ENCODE peak calls at places on chromosomes 4 and X, in six cellular contexts. T is neuronal stem cell, J is NCI-H82, R is left colon, X is AG09319, F is astrocyte of the cerebellum. K is an unnamed sample.

GRCh38 chr4:13705521-13706035 is 78.1 kb upstream of the BOD1L1 start:
- DNase-seq in J (peak; percentile 32), X (no peak), R (peak; percentile 73), F (no peak), T (no peak), K (no peak)

GRCh38 chrX:20228245-20228644 is 38.5 kb downstream of the RPS6KA3 start:
- DNase-seq in R (no peak), J (no peak), T (no peak), F (no peak), X (no peak), K (no peak)

GRCh38 chrX:68084765-68085164 is 348.5 kb downstream of the OPHN1 start:
- DNase-seq in R (no peak), T (no peak), X (no peak), F (no peak), J (no peak), K (no peak)

GRCh38 chr4:151045907-151046306 is 30.8 kb upstream of the LRBA start:
- DNase-seq in J (peak; percentile 29), F (no peak), T (no peak), R (no peak), X (no peak), K (no peak)

GRCh38 chr4:15809473-15809872 is 31.3 kb downstream of the CD38 start:
- DNase-seq in R (no peak), F (no peak), X (no peak), J (no peak), T (no peak), K (no peak)

GRCh38 chr4:15150636-15151432 is 148.6 kb downstream of the CPEB2 start:
- DNase-seq in T (no peak), J (no peak), X (no peak), R (no peak), F (no peak), K (no peak)

GRCh38 chrX:135435139-135435922 is 13.6 kb downstream of the SMIM10L2A start:
- DNase-seq in R (no peak), T (no peak), X (no peak), J (no peak), F (no peak), K (no peak)

GRCh38 chr4:125268065-125268755 is 46.5 kb upstream of the FAT4 start:
- DNase-seq in J (no peak), X (peak; percentile 43), R (no peak), F (no peak), T (no peak), K (no peak)

GRCh38 chr4:71300964-71301363 is 37.9 kb upstream of the SLC4A4 start:
- DNase-seq in X (no peak), F (no peak), R (no peak), J (no peak), T (no peak), K (peak; percentile 57)

GRCh38 chr4:139078926-139079325 is 63.3 kb downstream of the NOCT start:
- DNase-seq in X (no peak), J (no peak), F (no peak), T (no peak), R (no peak), K (no peak)

GRCh38 chr4:89486673-89487072 is 179.1 kb upstream of the GPRIN3 start:
- DNase-seq in J (no peak), F (no peak), X (no peak), R (no peak), T (no peak), K (no peak)

GRCh38 chr4:1015179-1015578 is 3.8 kb downstream of the FGFRL1 start:
- DNase-seq in R (no peak), F (no peak), T (no peak), X (no peak), J (peak; percentile 26), K (no peak)

GRCh38 chr4:992297-993110 is 700 bp downstream of the SLC26A1 start:
- DNase-seq in J (no peak), T (no peak), X (no peak), R (peak; percentile 92), F (no peak), K (peak; percentile 93)

GRCh38 chr4:168784786-168785461 is 225.1 kb downstream of the CBR4 start:
- DNase-seq in F (peak; percentile 76), X (no peak), J (no peak), T (peak; percentile 81), R (no peak), K (no peak)

GRCh38 chr4:112514449-112515277 is 1.3 kb downstream of the NEUROG2 start:
- DNase-seq in T (peak; percentile 39), J (peak; percentile 64), X (no peak), F (no peak), R (no peak), K (peak; percentile 61)